ENCODE peak calls at places on chromosomes 16 and 17, in seven cellular contexts. R, I, B, H, J, N and X are unnamed samples.

GRCh38 chr17:2435181-2435741 is 34.4 kb upstream of the MNT start:
- DNase-seq in R (no peak), I (peak; percentile 31), B (no peak), H (peak; percentile 46), J (no peak), N (no peak), X (no peak)

GRCh38 chr17:49985310-49985990 is 9.6 kb downstream of the DLX3 start:
- DNase-seq in R (no peak), I (no peak), B (no peak), H (peak; percentile 14), J (no peak), N (no peak), X (no peak)

GRCh38 chr16:53090591-53091507 is 36.1 kb downstream of the CHD9 start:
- DNase-seq in R (no peak), I (peak; percentile 98), B (no peak), H (peak; percentile 29), J (no peak), N (peak; percentile 59), X (peak; percentile 46)

GRCh38 chr17:60231234-60231633 is 81.5 kb downstream of the CA4 start:
- DNase-seq in R (peak; percentile 41), I (peak; percentile 39), B (peak; percentile 11), H (peak; percentile 53), J (no peak), N (no peak), X (peak; percentile 18)

GRCh38 chr16:73878616-73879015 is 418.0 kb upstream of the PSMD7 start:
- DNase-seq in R (peak; percentile 27), I (peak; percentile 76), B (peak; percentile 26), H (peak; percentile 46), J (no peak), N (peak; percentile 3), X (peak; percentile 58)

GRCh38 chr16:73025506-73026131 is 22.3 kb downstream of the ZFHX3 start:
- DNase-seq in R (no peak), I (no peak), B (no peak), H (peak; percentile 69), J (no peak), N (no peak), X (no peak)

GRCh38 chr16:61460020-61460419 is 576.2 kb downstream of the CDH8 start:
- DNase-seq in R (no peak), I (no peak), B (no peak), H (no peak), J (no peak), N (no peak), X (no peak)

GRCh38 chr17:15490634-15491261 is 23.3 kb upstream of the CDRT4 start:
- DNase-seq in R (no peak), I (peak; percentile 76), B (peak; percentile 89), H (no peak), J (peak; percentile 44), N (no peak), X (no peak)

GRCh38 chr16:74716355-74716754 is 15.7 kb upstream of the MLKL start:
- DNase-seq in R (no peak), I (no peak), B (no peak), H (peak; percentile 10), J (no peak), N (no peak), X (no peak)

GRCh38 chr16:3458852-3459361 is 15.4 kb downstream of the NAA60 start:
- DNase-seq in R (peak; percentile 81), I (peak; percentile 15), B (peak; percentile 31), H (no peak), J (no peak), N (no peak), X (peak; percentile 94)

GRCh38 chr17:66737524-66737923 is 97.4 kb upstream of the CACNG5 start:
- DNase-seq in R (no peak), I (peak; percentile 49), B (no peak), H (no peak), J (peak; percentile 19), N (no peak), X (no peak)

GRCh38 chr16:58499615-58500328 is at the start of gene NDRG4:
- DNase-seq in R (peak; percentile 92), I (peak; percentile 87), B (peak; percentile 76), H (peak; percentile 93), J (peak; percentile 73), N (no peak), X (peak; percentile 81)

GRCh38 chr17:34859652-34860051 is 101.6 kb downstream of the CCT6B start:
- DNase-seq in R (no peak), I (no peak), B (no peak), H (no peak), J (no peak), N (no peak), X (no peak)

GRCh38 chr17:13429201-13429600 is 172.5 kb downstream of the HS3ST3A1 start:
- DNase-seq in R (no peak), I (peak; percentile 92), B (no peak), H (peak; percentile 63), J (no peak), N (no peak), X (no peak)

GRCh38 chr16:71929048-71929447 is 33.7 kb downstream of the IST1 start:
- DNase-seq in R (no peak), I (peak; percentile 91), B (no peak), H (no peak), J (no peak), N (no peak), X (no peak)

GRCh38 chr17:43453331-43453812 is 30.4 kb upstream of the DHX8 start:
- DNase-seq in R (no peak), I (no peak), B (no peak), H (no peak), J (no peak), N (no peak), X (no peak)

GRCh38 chr17:63492940-63493339 is 16.1 kb downstream of the ACE start:
- DNase-seq in R (no peak), I (no peak), B (no peak), H (no peak), J (no peak), N (no peak), X (no peak)

GRCh38 chr17:44940321-44940720 is 7.3 kb downstream of the KIF18B start:
- DNase-seq in R (peak; percentile 84), I (no peak), B (no peak), H (peak; percentile 11), J (no peak), N (no peak), X (peak; percentile 69)

GRCh38 chr17:68327823-68328557 is 36.7 kb downstream of the ARSG start:
- DNase-seq in R (no peak), I (no peak), B (no peak), H (no peak), J (no peak), N (no peak), X (no peak)

GRCh38 chr17:5527647-5528250 is 41.4 kb downstream of the MIS12 start:
- DNase-seq in R (no peak), I (no peak), B (no peak), H (no peak), J (no peak), N (no peak), X (no peak)

GRCh38 chr17:10754109-10754508 is 24.3 kb upstream of the TMEM220 start:
- DNase-seq in R (peak; percentile 72), I (peak; percentile 11), B (peak; percentile 16), H (peak; percentile 65), J (no peak), N (no peak), X (peak; percentile 39)

GRCh38 chr16:11292076-11292748 is 11.1 kb upstream of the PRM1 start:
- DNase-seq in R (no peak), I (no peak), B (no peak), H (no peak), J (no peak), N (no peak), X (no peak)

GRCh38 chr16:81531415-81531814 is 86.8 kb downstream of the CMIP start:
- DNase-seq in R (no peak), I (no peak), B (no peak), H (no peak), J (no peak), N (no peak), X (no peak)

GRCh38 chr17:71224824-71225575 is 895.8 kb upstream of the SOX9 start:
- DNase-seq in R (no peak), I (no peak), B (no peak), H (peak; percentile 59), J (no peak), N (no peak), X (no peak)

GRCh38 chr16:58655215-58655596 is 25.6 kb upstream of the CNOT1 start:
- DNase-seq in R (no peak), I (no peak), B (no peak), H (no peak), J (no peak), N (no peak), X (peak; percentile 43)

GRCh38 chr17:78724544-78724943 is 57.5 kb downstream of the CYTH1 start:
- DNase-seq in R (no peak), I (no peak), B (no peak), H (peak; percentile 81), J (no peak), N (no peak), X (no peak)

GRCh38 chr17:79671387-79671752 is 59.4 kb upstream of the ENPP7 start:
- DNase-seq in R (no peak), I (no peak), B (no peak), H (no peak), J (no peak), N (no peak), X (no peak)

GRCh38 chr16:914453-914852 is 56.3 kb downstream of the LMF1 start:
- DNase-seq in R (no peak), I (peak; percentile 23), B (no peak), H (no peak), J (no peak), N (peak; percentile 8), X (peak; percentile 16)
- TF ChIP-seq USF2 in R (no peak), I (no peak), B (no peak), H (no peak), J (no peak), N (no peak), X (no peak)

DNA sequence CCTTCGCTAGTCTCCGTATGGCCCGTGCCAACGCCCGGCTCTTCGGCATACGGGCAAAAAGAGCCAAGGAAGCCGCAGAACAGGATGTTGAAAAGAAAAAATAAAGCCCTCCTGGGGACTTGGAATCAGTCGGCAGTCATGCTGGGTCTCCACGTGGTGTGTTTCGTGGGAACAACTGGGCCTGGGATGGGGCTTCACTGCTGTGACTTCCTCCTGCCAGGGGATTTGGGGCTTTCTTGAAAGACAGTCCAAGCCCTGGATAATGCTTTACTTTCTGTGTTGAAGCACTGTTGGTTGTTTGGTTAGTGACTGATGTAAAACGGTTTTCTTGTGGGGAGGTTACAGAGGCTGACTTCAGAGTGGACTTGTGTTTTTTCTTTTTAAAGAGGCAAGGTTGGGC is 2.5 kb downstream of the RPL13 start:
- DNase-seq in R (no peak), I (no peak), B (no peak), H (no peak), J (no peak), N (no peak), X (no peak)
- H3K4me3 ChIP-seq in R (peak overlapping the region; percentile 99), I (no peak overlapping the region), B (peak overlapping the region; percentile 84), H (peak overlapping the region; percentile 75), J (no peak overlapping the region), N (peak overlapping the region; percentile 89), X (peak overlapping the region; percentile 97)

DNA sequence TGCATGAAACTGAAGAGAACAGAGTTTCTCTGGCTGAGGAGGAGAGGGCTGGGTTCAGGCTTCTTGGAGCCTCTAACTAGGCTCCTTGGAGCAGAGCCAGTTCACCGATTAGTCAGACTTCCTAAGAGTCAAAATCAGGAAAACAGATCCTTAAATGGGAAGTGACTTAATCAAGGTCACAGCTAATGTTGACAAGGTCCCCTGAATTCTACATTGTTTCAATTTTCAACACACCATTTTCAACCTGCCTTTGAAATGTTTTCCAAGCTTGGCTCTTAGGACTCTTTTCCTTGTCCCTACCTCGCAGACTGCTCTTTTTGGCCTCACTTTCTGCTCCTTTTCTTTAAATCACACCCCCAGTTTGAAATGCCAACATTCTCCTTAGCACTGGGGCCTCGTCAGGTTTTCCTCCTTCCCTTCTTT is 16.3 kb downstream of the MYL4 start:
- DNase-seq in R (no peak), I (peak; percentile 96), B (no peak), H (no peak), J (no peak), N (no peak), X (peak; percentile 45)
- H3K4me2 ChIP-seq in R (peak overlapping the region; percentile 35), I (peak overlapping the region; percentile 65), B (no peak overlapping the region), H (peak overlapping the region; percentile 42), J (no peak overlapping the region), N (no peak overlapping the region), X (peak overlapping the region; percentile 25)

GRCh38 chr17:39217734-39218369 is 7.9 kb downstream of the STAC2 start:
- DNase-seq in R (no peak), I (no peak), B (no peak), H (no peak), J (no peak), N (no peak), X (no peak)
- TF ChIP-seq USF2 in R (no peak), I (no peak), B (no peak), H (no peak), J (no peak), N (no peak), X (no peak)